ENCODE peak calls at places on chromosome 6, in seven cellular contexts. T is transverse colon, J is stomach, H is psoas muscle, W is NCI-H1930, L is fibroblast of pulmonary artery, O is myocyte. M is an unnamed sample.

GRCh38 chr6:41756354-41756753 is 9.2 kb upstream of the PGC start:
- DNase-seq in W (no peak), T (no peak), J (peak; percentile 68), L (no peak), H (no peak), O (no peak), M (no peak)

GRCh38 chr6:38427492-38428210 is 212.1 kb downstream of the BTBD9 start:
- DNase-seq in J (no peak), W (no peak), L (no peak), T (no peak), O (no peak), H (no peak), M (no peak)

GRCh38 chr6:28424163-28424562 is 19.1 kb downstream of the ZSCAN23 start:
- DNase-seq in O (no peak), W (no peak), H (no peak), L (no peak), T (no peak), J (no peak), M (no peak)

GRCh38 chr6:157126183-157127098 is 196.9 kb downstream of the TMEM242 start:
- DNase-seq in L (no peak), H (no peak), O (no peak), T (no peak), J (no peak), W (no peak), M (no peak)

GRCh38 chr6:159908535-159908934 is 17.7 kb downstream of the MAS1 start:
- DNase-seq in L (peak; percentile 27), O (no peak), J (no peak), W (no peak), H (no peak), T (no peak), M (peak; percentile 40)

GRCh38 chr6:125947581-125947980 is 9.0 kb upstream of the HINT3 start:
- DNase-seq in W (no peak), L (peak; percentile 78), O (peak; percentile 31), H (no peak), J (peak; percentile 53), T (no peak), M (peak; percentile 55)

GRCh38 chr6:140988780-140989179 is 1143.9 kb upstream of the GJE1 start:
- DNase-seq in H (no peak), L (peak; percentile 22), J (no peak), T (no peak), O (peak; percentile 63), W (no peak), M (peak; percentile 63)

GRCh38 chr6:79413562-79414002 is 123.6 kb downstream of the LCA5 start:
- DNase-seq in T (no peak), W (no peak), J (no peak), H (no peak), L (peak; percentile 85), O (peak; percentile 58), M (peak; percentile 74)

GRCh38 chr6:144262470-144263369 is 22.4 kb upstream of the UTRN start:
- DNase-seq in L (no peak), H (no peak), T (peak; percentile 24), O (no peak), W (no peak), J (no peak), M (no peak)

GRCh38 chr6:158784505-158784904 is 34.7 kb downstream of the EZR start:
- DNase-seq in W (no peak), T (no peak), J (peak; percentile 24), H (no peak), L (peak; percentile 48), O (no peak), M (peak; percentile 50)

GRCh38 chr6:118283759-118284158 is 264.3 kb upstream of the PLN start:
- DNase-seq in W (no peak), T (peak; percentile 9), J (peak; percentile 59), O (peak; percentile 69), H (no peak), L (peak; percentile 80), M (peak; percentile 61)

GRCh38 chr6:34855463-34855862 is 32.4 kb downstream of the TAF11 start:
- DNase-seq in W (no peak), J (no peak), T (no peak), H (no peak), L (no peak), O (no peak), M (no peak)

GRCh38 chr6:147154454-147154853 is 49.8 kb upstream of the STXBP5 start:
- DNase-seq in H (no peak), W (no peak), O (peak; percentile 48), J (no peak), T (no peak), L (peak; percentile 49), M (peak; percentile 70)

GRCh38 chr6:10534418-10534760 is 13.2 kb downstream of the GCNT2 start:
- DNase-seq in W (no peak), J (no peak), T (no peak), O (no peak), L (no peak), H (no peak), M (no peak)

GRCh38 chr6:42142118-42142835 is at the start of gene C6orf132:
- DNase-seq in H (no peak), T (peak; percentile 87), O (no peak), W (no peak), L (no peak), J (peak; percentile 91), M (peak; percentile 63)

GRCh38 chr6:39865011-39865888 is 69.0 kb downstream of the MOCS1 start:
- DNase-seq in H (peak; percentile 81), T (peak; percentile 82), L (peak; percentile 75), J (peak; percentile 81), O (peak; percentile 87), W (peak; percentile 34), M (peak; percentile 51)

GRCh38 chr6:10369896-10370295 is 45.0 kb downstream of the TFAP2A start:
- DNase-seq in W (no peak), J (no peak), O (no peak), L (peak; percentile 6), H (no peak), T (no peak), M (peak; percentile 75)

GRCh38 chr6:143621876-143622605 is 55.7 kb upstream of the PHACTR2 start:
- DNase-seq in O (no peak), L (peak; percentile 48), J (no peak), W (no peak), H (no peak), T (no peak), M (peak; percentile 53)

GRCh38 chr6:167573461-167574215 is 248.8 kb downstream of the TTLL2 start:
- DNase-seq in W (no peak), H (no peak), J (no peak), O (no peak), T (no peak), L (peak; percentile 86), M (no peak)

GRCh38 chr6:84575264-84575663 is 189.1 kb downstream of the TBX18 start:
- DNase-seq in J (no peak), T (no peak), L (peak; percentile 39), H (no peak), W (no peak), O (peak; percentile 84), M (peak; percentile 48)

GRCh38 chr6:10847684-10848083 is 9.3 kb upstream of the MAK start:
- DNase-seq in W (no peak), H (no peak), O (no peak), J (no peak), L (peak; percentile 8), T (no peak), M (no peak)

GRCh38 chr6:36613200-36613995 is 19.2 kb downstream of the SRSF3 start:
- DNase-seq in O (no peak), J (no peak), T (no peak), H (no peak), L (no peak), W (no peak), M (no peak)

GRCh38 chr6:43772571-43773049 is 2.6 kb downstream of the VEGFA start:
- DNase-seq in H (peak; percentile 80), L (no peak), O (peak; percentile 52), J (peak; percentile 51), W (no peak), T (peak; percentile 43), M (no peak)

GRCh38 chr6:41539204-41539603 is 7.0 kb upstream of the FOXP4 start:
- DNase-seq in T (no peak), W (no peak), H (no peak), O (no peak), J (no peak), L (no peak), M (no peak)

GRCh38 chr6:166308769-166309589 is 787 bp upstream of the PRR18 start:
- DNase-seq in J (peak; percentile 52), T (no peak), H (no peak), W (peak; percentile 28), O (no peak), L (no peak), M (no peak)

GRCh38 chr6:120147218-120147871 is 797.8 kb upstream of the MAN1A1 start:
- DNase-seq in H (no peak), O (no peak), W (no peak), L (no peak), T (no peak), J (no peak), M (no peak)

GRCh38 chr6:29976588-29977424 is 34.5 kb downstream of the HLA-A start:
- DNase-seq in T (peak; percentile 84), L (peak; percentile 72), W (peak; percentile 41), H (peak; percentile 88), O (peak; percentile 90), J (peak; percentile 84), M (peak; percentile 74)

GRCh38 chr6:45132059-45132458 is 196.1 kb upstream of the RUNX2 start:
- DNase-seq in T (no peak), O (no peak), L (peak; percentile 69), W (no peak), H (no peak), J (no peak), M (peak; percentile 31)

GRCh38 chr6:135088818-135089809 is 34.5 kb upstream of the HBS1L start:
- DNase-seq in O (peak; percentile 41), W (no peak), L (peak; percentile 51), T (no peak), H (no peak), J (no peak), M (peak; percentile 92)

GRCh38 chr6:85580878-85581267 is 12.8 kb downstream of the SNX14 start:
- DNase-seq in H (peak; percentile 80), J (peak; percentile 45), W (no peak), T (no peak), O (peak; percentile 91), L (peak; percentile 64), M (peak; percentile 83)

GRCh38 chr6:138620630-138621029 is 121.3 kb upstream of the NHSL1 start:
- DNase-seq in L (no peak), W (no peak), J (no peak), H (no peak), T (no peak), O (no peak), M (no peak)

GRCh38 chr6:67458265-67458664 is 1176.8 kb upstream of the ADGRB3 start:
- DNase-seq in T (no peak), O (no peak), J (no peak), L (peak; percentile 1), W (no peak), H (no peak), M (no peak)

GRCh38 chr6:138106665-138107077 is 548 bp downstream of the PERP start:
- DNase-seq in O (no peak), L (no peak), H (no peak), T (no peak), W (no peak), J (no peak), M (no peak)

GRCh38 chr6:33199687-33200233 is 705 bp downstream of the RXRB start:
- DNase-seq in H (peak; percentile 89), J (peak; percentile 75), L (peak; percentile 59), T (peak; percentile 86), O (peak; percentile 73), W (peak; percentile 81), M (peak; percentile 46)

GRCh38 chr6:124868476-124868875 is 93.8 kb upstream of the RNF217 start:
- DNase-seq in H (no peak), L (no peak), J (no peak), O (no peak), W (no peak), T (no peak), M (peak; percentile 61)

GRCh38 chr6:82178084-82178758 is 69.3 kb downstream of the IBTK start:
- DNase-seq in L (peak; percentile 73), W (no peak), T (no peak), O (peak; percentile 32), J (no peak), H (no peak), M (peak; percentile 63)